ENCODE peak calls at places on chromosomes 2 and 18, in ten cellular contexts. T is OCI-LY7, D is GDM1, P is NCI-H524, H is GM19239, L is GM03348, Z is left colon, M is heart right ventricle, A is mesothelial cell of epicardium, O is small intestine. R is an unnamed sample.

GRCh38 chr2:239274391-239275001 is 126.3 kb downstream of the HDAC4 start:
- DNase-seq in T (no peak), L (peak), H (no peak), Z (peak), O (no peak), A (no peak), D (no peak), P (no peak), M (no peak), R (no peak)

GRCh38 chr18:3056311-3056710 is 43.4 kb upstream of the LPIN2 start:
- DNase-seq in O (no peak), L (no peak), Z (no peak), M (no peak), T (no peak), D (no peak), P (no peak), H (no peak), A (no peak), R (no peak)

GRCh38 chr2:23616630-23617029 is 231.7 kb downstream of the KLHL29 start:
- DNase-seq in A (no peak), L (no peak), O (no peak), T (no peak), M (no peak), Z (no peak), D (no peak), H (no peak), P (no peak), R (no peak)

GRCh38 chr2:219969508-219969907 is 342.1 kb downstream of the SLC4A3 start:
- DNase-seq in H (no peak), A (no peak), M (no peak), L (peak), P (no peak), Z (no peak), T (no peak), D (no peak), O (no peak), R (no peak)

GRCh38 chr2:45964226-45964841 is 312.9 kb downstream of the PRKCE start:
- DNase-seq in A (no peak), L (peak), P (no peak), Z (peak), M (peak), D (no peak), T (no peak), H (no peak), O (peak), R (no peak)

GRCh38 chr2:201406077-201406662 is 45.1 kb downstream of the TRAK2 start:
- DNase-seq in A (no peak), M (no peak), T (no peak), D (no peak), O (peak), Z (no peak), H (no peak), P (no peak), L (peak), R (no peak)

GRCh38 chr2:153106802-153107477 is 371.6 kb downstream of the RPRM start:
- DNase-seq in Z (no peak), T (no peak), P (no peak), A (no peak), M (no peak), H (no peak), O (peak), D (no peak), L (no peak), R (no peak)

GRCh38 chr2:127434515-127434914 is 16.3 kb downstream of the PROC start:
- DNase-seq in Z (no peak), L (no peak), O (no peak), P (no peak), A (no peak), M (no peak), H (no peak), D (no peak), T (no peak), R (no peak)

GRCh38 chr2:36889782-36890181 is 76.6 kb downstream of the STRN start:
- DNase-seq in L (peak), A (no peak), M (no peak), O (peak), H (no peak), Z (no peak), T (no peak), P (no peak), D (no peak), R (no peak)

GRCh38 chr2:190607014-190607597 is 41.8 kb upstream of the NAB1 start:
- DNase-seq in T (no peak), A (no peak), D (no peak), H (no peak), P (no peak), L (peak), Z (no peak), M (no peak), O (no peak), R (no peak)

GRCh38 chr18:12336887-12337286 is 28.8 kb downstream of the TUBB6 start:
- DNase-seq in Z (no peak), M (no peak), D (no peak), P (no peak), H (no peak), O (peak), T (no peak), A (no peak), L (peak), R (no peak)

R was measured in C1 segment of cervical spinal cord.